ENCODE peak calls at places on chromosomes 11 and 22, in six cellular contexts. J, N, C, Z, U and V are unnamed samples.

GRCh38 chr11:44542372-44542771 is 23.1 kb upstream of the CD82 start:
- DNase-seq in J (no peak), N (no peak), C (no peak), Z (peak; percentile 8), U (no peak), V (no peak)

GRCh38 chr11:80330302-80330701 is 889.5 kb upstream of the TENM4 start:
- DNase-seq in J (no peak), N (no peak), C (peak; percentile 3), Z (peak; percentile 82), U (no peak), V (no peak)

GRCh38 chr11:91763331-91763730 is 461.3 kb upstream of the FAT3 start:
- DNase-seq in J (no peak), N (no peak), C (no peak), Z (no peak), U (no peak), V (no peak)

GRCh38 chr11:128840137-128840536 is 27.0 kb downstream of the KCNJ1 start:
- DNase-seq in J (no peak), N (peak; percentile 75), C (no peak), Z (no peak), U (no peak), V (no peak)

GRCh38 chr11:94805994-94806393 is 37.8 kb downstream of the AMOTL1 start:
- DNase-seq in J (no peak), N (no peak), C (peak; percentile 41), Z (no peak), U (no peak), V (no peak)

GRCh38 chr22:37320726-37321286 is 38.5 kb downstream of the CYTH4 start:
- DNase-seq in J (no peak), N (no peak), C (no peak), Z (no peak), U (no peak), V (no peak)

GRCh38 chr11:13140873-13141655 is 131.9 kb downstream of the RASSF10 start:
- DNase-seq in J (no peak), N (no peak), C (no peak), Z (no peak), U (no peak), V (no peak)

GRCh38 chr11:30342736-30343166 is 19.8 kb downstream of the ARL14EP start:
- DNase-seq in J (no peak), N (no peak), C (no peak), Z (no peak), U (no peak), V (no peak)

GRCh38 chr11:1874406-1875092 is 17.1 kb downstream of the PRR33 start:
- DNase-seq in J (peak; percentile 76), N (no peak), C (no peak), Z (no peak), U (no peak), V (peak; percentile 31)

GRCh38 chr11:69918938-69919650 is 99.9 kb upstream of the FGF3 start:
- DNase-seq in J (peak; percentile 87), N (peak; percentile 45), C (peak; percentile 77), Z (peak; percentile 47), U (peak; percentile 65), V (peak; percentile 86)

GRCh38 chr22:39090426-39091064 is 6.5 kb upstream of the APOBEC3H start:
- DNase-seq in J (peak; percentile 94), N (peak; percentile 85), C (no peak), Z (no peak), U (no peak), V (no peak)

GRCh38 chr11:69524291-69524882 is 42.9 kb downstream of the LINC01488 start:
- DNase-seq in J (peak; percentile 55), N (no peak), C (peak; percentile 37), Z (no peak), U (no peak), V (no peak)

GRCh38 chr11:86938900-86939880 is 16.0 kb downstream of the FZD4 start:
- DNase-seq in J (no peak), N (peak; percentile 24), C (peak; percentile 75), Z (no peak), U (peak; percentile 46), V (peak; percentile 32)

GRCh38 chr22:37014835-37015586 is 4.2 kb downstream of the TST start:
- DNase-seq in J (no peak), N (no peak), C (no peak), Z (no peak), U (no peak), V (no peak)

GRCh38 chr11:78688460-78688859 is 113.8 kb upstream of the NARS2 start:
- DNase-seq in J (no peak), N (no peak), C (no peak), Z (no peak), U (no peak), V (no peak)

GRCh38 chr11:100574894-100575769 is 112.0 kb upstream of the ARHGAP42 start:
- DNase-seq in J (no peak), N (no peak), C (peak; percentile 61), Z (no peak), U (no peak), V (no peak)

GRCh38 chr22:26977741-26978140 is 320.4 kb downstream of the MIAT start:
- DNase-seq in J (no peak), N (no peak), C (peak; percentile 8), Z (no peak), U (no peak), V (no peak)

GRCh38 chr11:103959279-103959930 is 77.0 kb upstream of the DDI1 start:
- DNase-seq in J (no peak), N (no peak), C (peak; percentile 52), Z (peak; percentile 71), U (no peak), V (no peak)

GRCh38 chr11:95299078-95299611 is 68.1 kb upstream of the SESN3 start:
- DNase-seq in J (no peak), N (peak; percentile 47), C (no peak), Z (no peak), U (no peak), V (no peak)

GRCh38 chr22:23176645-23177027 is 3.7 kb upstream of the BCR start:
- DNase-seq in J (no peak), N (no peak), C (no peak), Z (no peak), U (no peak), V (no peak)

GRCh38 chr22:23178512-23179254 is 1.6 kb upstream of the BCR start:
- DNase-seq in J (peak; percentile 91), N (peak; percentile 54), C (peak; percentile 72), Z (peak; percentile 40), U (peak; percentile 63), V (peak; percentile 74)

GRCh38 chr22:23175817-23176644 is 4.3 kb upstream of the BCR start:
- DNase-seq in J (no peak), N (peak; percentile 28), C (no peak), Z (no peak), U (no peak), V (no peak)

GRCh38 chr22:23179381-23180294 is 671 bp upstream of the BCR start:
- DNase-seq in J (peak; percentile 85), N (peak; percentile 24), C (peak; percentile 18), Z (no peak), U (no peak), V (no peak)

DNA sequence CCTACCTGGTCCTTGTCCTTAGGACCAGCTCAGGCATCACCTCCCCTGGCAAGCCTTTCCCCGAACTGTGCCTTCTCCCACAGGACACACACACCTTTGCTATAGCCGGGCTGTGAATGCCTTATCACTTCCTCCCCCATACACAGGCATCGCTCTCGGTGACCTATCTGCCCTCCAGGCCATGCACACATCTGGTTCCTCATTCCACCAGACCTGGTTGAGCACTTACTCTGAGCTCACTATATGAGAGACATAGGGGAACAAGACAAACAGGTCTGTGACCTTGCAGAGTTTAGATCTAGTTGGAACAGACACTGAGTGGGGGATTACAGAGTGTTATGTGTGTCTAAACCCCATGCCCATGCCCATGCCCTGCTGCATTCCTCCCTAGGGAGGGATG is 3.1 kb upstream of the BCR start:
- DNase-seq in J (no peak), N (no peak), C (no peak), Z (no peak), U (no peak), V (no peak)
- H3K27ac ChIP-seq in J (no peak overlapping the region), N (no peak overlapping the region), C (no peak overlapping the region), Z (no peak overlapping the region), U (no peak overlapping the region), V (no peak overlapping the region)

GRCh38 chr11:17161515-17161914 is 46.3 kb downstream of the PIK3C2A start:
- DNase-seq in J (no peak), N (no peak), C (no peak), Z (no peak), U (no peak), V (no peak)

GRCh38 chr11:17164361-17165246 is 43.2 kb downstream of the PIK3C2A start:
- DNase-seq in J (no peak), N (no peak), C (no peak), Z (no peak), U (no peak), V (no peak)

GRCh38 chr11:17163742-17164141 is 44.0 kb downstream of the PIK3C2A start:
- DNase-seq in J (no peak), N (no peak), C (no peak), Z (no peak), U (no peak), V (no peak)

GRCh38 chr11:17162376-17162775 is 45.4 kb downstream of the PIK3C2A start:
- DNase-seq in J (no peak), N (no peak), C (no peak), Z (no peak), U (no peak), V (no peak)

DNA sequence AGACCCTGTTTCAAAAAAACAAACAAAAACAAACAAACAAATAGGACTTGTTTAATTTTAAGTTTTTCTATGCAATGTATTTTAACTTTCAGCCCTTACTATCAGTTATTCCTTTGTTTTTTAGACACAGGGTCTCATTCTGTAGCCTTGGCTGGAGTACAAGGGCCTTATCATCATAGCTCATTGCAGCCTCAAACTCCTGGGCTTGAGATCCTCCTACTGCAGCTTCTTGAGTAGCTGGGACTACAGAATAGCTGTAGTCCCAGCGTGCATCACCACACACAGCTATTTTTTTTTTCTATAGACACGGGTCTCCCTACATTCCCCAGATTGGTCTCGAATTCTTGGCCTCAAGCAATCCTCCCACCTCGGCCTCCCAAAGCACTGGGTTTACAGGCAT is 44.5 kb downstream of the PIK3C2A start:
- DNase-seq in J (no peak), N (no peak), C (no peak), Z (no peak), U (no peak), V (no peak)
- H3K27ac ChIP-seq in J (no peak overlapping the region), N (no peak overlapping the region), C (no peak overlapping the region), Z (no peak overlapping the region), U (no peak overlapping the region), V (no peak overlapping the region)

DNA sequence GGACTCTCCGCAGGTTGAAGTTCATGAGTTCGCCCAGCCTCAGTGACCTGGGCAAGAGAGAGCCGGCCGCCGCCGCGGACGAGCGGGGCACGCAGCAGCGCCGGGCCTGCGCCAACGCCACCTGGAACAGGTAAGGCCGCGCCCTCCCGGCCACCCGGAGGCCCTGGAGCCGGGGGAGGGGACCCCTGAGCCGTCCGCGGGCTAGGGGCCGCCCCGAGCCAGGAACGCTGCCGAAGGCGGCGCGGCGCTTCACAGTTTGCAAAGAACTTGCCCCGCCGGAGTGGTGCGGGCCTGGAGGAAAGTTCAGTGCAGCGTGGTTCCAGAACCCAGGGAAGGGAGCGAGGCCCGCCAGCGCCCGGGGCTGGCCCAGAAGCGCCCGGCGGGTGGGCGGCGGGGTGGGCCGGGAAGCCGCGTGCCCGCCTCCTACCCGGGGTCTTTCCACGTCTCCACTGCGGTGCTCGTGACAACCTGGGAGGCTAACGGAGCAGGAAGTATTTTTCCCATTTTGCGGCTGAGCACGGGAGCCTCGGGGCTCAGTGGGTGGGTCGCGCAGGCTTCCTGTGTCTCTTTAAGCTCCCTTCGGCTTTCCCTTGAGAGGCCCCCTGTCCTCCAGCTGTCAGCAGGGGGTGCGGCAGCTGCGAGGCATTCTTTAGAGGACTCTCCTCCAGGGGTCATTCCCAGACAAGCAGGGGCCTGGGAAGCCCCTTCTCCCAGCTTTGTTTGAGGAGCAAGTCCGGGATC is 645 bp downstream of the PRR5 start:
- DNase-seq in J (peak; percentile 89), N (peak; percentile 8), C (peak; percentile 45), Z (peak; percentile 17), U (no peak), V (no peak)
- H3K27ac ChIP-seq in J (peak overlapping the region; percentile 78), N (peak overlapping the region; percentile 51), C (peak overlapping the region; percentile 20), Z (no peak overlapping the region), U (peak overlapping the region; percentile 81), V (no peak overlapping the region)

GRCh38 chr11:64911142-64911541 is 5.9 kb downstream of the ATG2A start:
- DNase-seq in J (no peak), N (no peak), C (no peak), Z (no peak), U (no peak), V (no peak)
- H3K27ac ChIP-seq in J (no peak overlapping the region), N (no peak overlapping the region), C (no peak overlapping the region), Z (no peak overlapping the region), U (no peak overlapping the region), V (no peak overlapping the region)